ENCODE peak calls at places on chromosome 16, in six cellular contexts. One of them, this sample, is unnamed. For H3K36me3, the result is how much of the 10 kb centered on the place peaks cover.

GRCh38 chr16:19555938-19556778 is 655 bp downstream of the VPS35L start:
- DNase-seq in OCI-LY7: peak
- DNase-seq in transverse colon: peak
- DNase-seq in CD8-positive, alpha-beta T cell: no peak
- DNase-seq in left ventricle myocardium inferior: no peak
- DNase-seq in brain microvascular endothelial cell: peak
- DNase-seq in this sample: no peak

GRCh38 chr16:67170948-67171649 is 761 bp downstream of the NOL3 start:
- DNase-seq in OCI-LY7: no peak
- DNase-seq in transverse colon: no peak
- DNase-seq in CD8-positive, alpha-beta T cell: no peak
- DNase-seq in left ventricle myocardium inferior: no peak
- DNase-seq in brain microvascular endothelial cell: no peak
- DNase-seq in this sample: no peak

GRCh38 chr16:82755570-82756282 is 129.0 kb downstream of the CDH13 start:
- DNase-seq in OCI-LY7: no peak
- DNase-seq in transverse colon: no peak
- DNase-seq in CD8-positive, alpha-beta T cell: no peak
- DNase-seq in left ventricle myocardium inferior: no peak
- DNase-seq in brain microvascular endothelial cell: no peak
- DNase-seq in this sample: no peak

GRCh38 chr16:85029413-85029794 is 1.8 kb downstream of the KIAA0513 start:
- DNase-seq in OCI-LY7: no peak
- DNase-seq in transverse colon: peak
- DNase-seq in CD8-positive, alpha-beta T cell: no peak
- DNase-seq in left ventricle myocardium inferior: no peak
- DNase-seq in brain microvascular endothelial cell: no peak
- DNase-seq in this sample: no peak

GRCh38 chr16:64398795-64399194 is 723.1 kb downstream of the CDH11 start:
- DNase-seq in OCI-LY7: no peak
- DNase-seq in transverse colon: no peak
- DNase-seq in CD8-positive, alpha-beta T cell: no peak
- DNase-seq in left ventricle myocardium inferior: no peak
- DNase-seq in brain microvascular endothelial cell: peak
- DNase-seq in this sample: no peak

GRCh38 chr16:79307214-79307613 is 293.3 kb downstream of the MAF start:
- DNase-seq in OCI-LY7: no peak
- DNase-seq in transverse colon: peak
- DNase-seq in CD8-positive, alpha-beta T cell: no peak
- DNase-seq in left ventricle myocardium inferior: peak
- DNase-seq in brain microvascular endothelial cell: no peak
- DNase-seq in this sample: peak

GRCh38 chr16:11249233-11250061 is 6.6 kb downstream of the SOCS1 start:
- DNase-seq in OCI-LY7: no peak
- DNase-seq in transverse colon: no peak
- DNase-seq in CD8-positive, alpha-beta T cell: no peak
- DNase-seq in left ventricle myocardium inferior: no peak
- DNase-seq in brain microvascular endothelial cell: no peak
- DNase-seq in this sample: no peak

GRCh38 chr16:66127459-66128362 is 238.8 kb upstream of the CDH5 start:
- DNase-seq in OCI-LY7: no peak
- DNase-seq in transverse colon: no peak
- DNase-seq in CD8-positive, alpha-beta T cell: no peak
- DNase-seq in left ventricle myocardium inferior: no peak
- DNase-seq in brain microvascular endothelial cell: no peak
- DNase-seq in this sample: no peak

GRCh38 chr16:58459344-58460218 is 40.4 kb upstream of the NDRG4 start:
- DNase-seq in OCI-LY7: no peak
- DNase-seq in transverse colon: no peak
- DNase-seq in CD8-positive, alpha-beta T cell: no peak
- DNase-seq in left ventricle myocardium inferior: no peak
- DNase-seq in brain microvascular endothelial cell: peak
- DNase-seq in this sample: no peak

GRCh38 chr16:48244863-48245195 is 729 bp downstream of the LONP2 start:
- DNase-seq in OCI-LY7: no peak
- DNase-seq in transverse colon: no peak
- DNase-seq in CD8-positive, alpha-beta T cell: no peak
- DNase-seq in left ventricle myocardium inferior: no peak
- DNase-seq in brain microvascular endothelial cell: no peak
- DNase-seq in this sample: no peak

GRCh38 chr16:88060524-88061219 is 109.4 kb downstream of the BANP start:
- DNase-seq in OCI-LY7: no peak
- DNase-seq in transverse colon: no peak
- DNase-seq in CD8-positive, alpha-beta T cell: no peak
- DNase-seq in left ventricle myocardium inferior: no peak
- DNase-seq in brain microvascular endothelial cell: no peak
- DNase-seq in this sample: no peak

GRCh38 chr16:88063201-88063773 is 112.1 kb downstream of the BANP start:
- DNase-seq in OCI-LY7: no peak
- DNase-seq in transverse colon: no peak
- DNase-seq in CD8-positive, alpha-beta T cell: no peak
- DNase-seq in left ventricle myocardium inferior: peak
- DNase-seq in brain microvascular endothelial cell: peak
- DNase-seq in this sample: no peak

GRCh38 chr16:88059701-88060386 is 108.6 kb downstream of the BANP start:
- DNase-seq in OCI-LY7: no peak
- DNase-seq in transverse colon: no peak
- DNase-seq in CD8-positive, alpha-beta T cell: no peak
- DNase-seq in left ventricle myocardium inferior: peak
- DNase-seq in brain microvascular endothelial cell: no peak
- DNase-seq in this sample: no peak

GRCh38 chr16:88062341-88062861 is 111.2 kb downstream of the BANP start:
- DNase-seq in OCI-LY7: no peak
- DNase-seq in transverse colon: no peak
- DNase-seq in CD8-positive, alpha-beta T cell: no peak
- DNase-seq in left ventricle myocardium inferior: peak
- DNase-seq in brain microvascular endothelial cell: peak
- DNase-seq in this sample: peak

DNA sequence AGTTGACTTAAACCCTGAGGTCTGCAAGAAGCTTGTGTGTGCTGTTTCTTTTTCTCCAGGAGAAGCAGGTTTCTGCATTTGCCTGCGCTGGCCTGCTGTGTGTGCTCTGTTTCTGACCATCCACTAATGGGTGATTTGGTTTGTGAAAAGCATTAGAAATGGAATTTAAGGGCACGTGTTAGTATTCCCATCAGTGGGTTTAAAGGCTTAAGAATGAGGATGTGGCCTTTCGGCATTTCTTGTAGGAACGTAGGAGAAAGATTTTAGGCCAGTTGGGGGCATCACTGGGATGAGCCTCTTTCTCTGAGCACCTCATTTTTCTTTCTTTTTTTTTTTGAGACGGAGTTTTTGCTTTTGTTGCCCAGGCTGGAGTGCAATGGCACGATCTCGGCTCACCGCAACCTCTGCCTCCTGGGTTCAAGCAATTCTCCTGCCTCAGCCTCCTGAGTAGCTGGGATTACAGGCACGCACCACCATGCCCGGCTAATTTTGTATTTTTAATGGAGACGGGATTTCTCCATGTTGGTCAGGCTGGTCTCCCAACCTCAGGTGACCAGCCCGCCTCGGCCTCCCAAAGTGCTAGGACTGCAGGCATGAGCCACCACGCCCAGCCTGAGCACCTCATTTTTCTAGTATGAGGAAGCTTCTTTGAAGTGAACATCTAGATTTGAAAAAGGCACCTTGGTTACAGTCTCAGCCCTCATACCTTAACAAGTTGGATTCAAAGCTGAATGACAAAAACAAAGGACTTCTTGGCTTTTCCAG is 110.3 kb downstream of the BANP start:
- DNase-seq in OCI-LY7: no peak
- DNase-seq in transverse colon: no peak
- DNase-seq in CD8-positive, alpha-beta T cell: no peak
- DNase-seq in left ventricle myocardium inferior: no peak
- DNase-seq in brain microvascular endothelial cell: no peak
- DNase-seq in this sample: no peak
- H3K27ac ChIP-seq in OCI-LY7: no peak
- H3K27ac ChIP-seq in transverse colon: no peak
- H3K27ac ChIP-seq in CD8-positive, alpha-beta T cell: no peak
- H3K27ac ChIP-seq in left ventricle myocardium inferior: no peak
- H3K27ac ChIP-seq in brain microvascular endothelial cell: no peak
- H3K27ac ChIP-seq in this sample: no peak

GRCh38 chr16:27470567-27471431 is 68.8 kb downstream of the IL21R start:
- DNase-seq in OCI-LY7: no peak
- DNase-seq in transverse colon: no peak
- DNase-seq in CD8-positive, alpha-beta T cell: no peak
- DNase-seq in left ventricle myocardium inferior: no peak
- DNase-seq in brain microvascular endothelial cell: peak
- DNase-seq in this sample: no peak
- TF ChIP-seq CTCF in OCI-LY7: no peak
- TF ChIP-seq CTCF in transverse colon: no peak
- TF ChIP-seq CTCF in CD8-positive, alpha-beta T cell: no peak
- TF ChIP-seq CTCF in left ventricle myocardium inferior: no peak
- TF ChIP-seq CTCF in brain microvascular endothelial cell: peak
- TF ChIP-seq CTCF in this sample: no peak

DNA sequence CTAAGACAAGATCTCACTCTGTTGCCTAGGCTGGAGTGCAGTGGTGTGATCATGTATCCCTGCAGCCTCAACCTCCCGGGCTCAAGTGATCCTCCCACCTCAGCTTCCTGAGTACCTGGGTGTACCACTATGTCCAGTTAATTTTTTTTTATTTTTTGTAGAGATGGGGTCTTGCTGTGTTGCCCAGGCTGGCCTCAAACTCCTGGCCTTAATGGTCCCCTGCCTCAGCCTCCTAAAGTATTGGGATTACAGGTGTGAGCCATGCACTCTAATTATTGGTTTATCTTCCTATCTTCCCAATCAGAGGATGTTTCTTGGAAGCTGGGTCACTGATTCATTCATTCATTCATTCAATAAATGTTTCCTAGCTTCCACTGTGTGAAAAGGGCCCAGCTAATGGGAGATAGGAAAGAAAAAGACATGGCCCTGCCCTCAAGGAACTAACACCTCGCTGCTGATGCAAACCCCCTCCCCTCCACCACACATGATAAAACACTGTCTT is 8.5 kb downstream of the ASPHD1 start:
- DNase-seq in OCI-LY7: no peak
- DNase-seq in transverse colon: no peak
- DNase-seq in CD8-positive, alpha-beta T cell: no peak
- DNase-seq in left ventricle myocardium inferior: no peak
- DNase-seq in brain microvascular endothelial cell: no peak
- DNase-seq in this sample: no peak
- H3K36me3 ChIP-seq in OCI-LY7: under half
- H3K36me3 ChIP-seq in transverse colon: under half
- H3K36me3 ChIP-seq in CD8-positive, alpha-beta T cell: under half
- H3K36me3 ChIP-seq in left ventricle myocardium inferior: under half
- H3K36me3 ChIP-seq in brain microvascular endothelial cell: under half
- H3K36me3 ChIP-seq in this sample: under half

GRCh38 chr16:69365901-69366300 is 14.3 kb upstream of the TMED6 start:
- DNase-seq in OCI-LY7: no peak
- DNase-seq in transverse colon: no peak
- DNase-seq in CD8-positive, alpha-beta T cell: no peak
- DNase-seq in left ventricle myocardium inferior: no peak
- DNase-seq in brain microvascular endothelial cell: no peak
- DNase-seq in this sample: no peak
- H3K27ac ChIP-seq in OCI-LY7: no peak
- H3K27ac ChIP-seq in transverse colon: no peak
- H3K27ac ChIP-seq in CD8-positive, alpha-beta T cell: no peak
- H3K27ac ChIP-seq in left ventricle myocardium inferior: no peak
- H3K27ac ChIP-seq in brain microvascular endothelial cell: no peak
- H3K27ac ChIP-seq in this sample: no peak

This sample was measured in lower lobe of right lung.